ENCODE peak calls at places on chromosomes 7 and 10, in six cellular contexts. F is choroid plexus epithelial cell, J is ovary, P is HFF-Myc, D is foreskin fibroblast, G is dorsolateral prefrontal cortex. N is an unnamed sample.

GRCh38 chr7:101816499-101817030 is 861 bp upstream of the CUX1 start:
- DNase-seq in F (peak), J (peak), P (no peak), D (peak), G (no peak), N (peak)

GRCh38 chr10:44966816-44967509 is 7.4 kb downstream of the RASSF4 start:
- DNase-seq in F (peak), J (peak), P (no peak), D (no peak), G (no peak), N (no peak)

GRCh38 chr7:33842141-33842540 is 63.2 kb upstream of the BMPER start:
- DNase-seq in F (no peak), J (no peak), P (no peak), D (no peak), G (no peak), N (no peak)

GRCh38 chr10:46541017-46541661 is 15.3 kb downstream of the GPRIN2 start:
- DNase-seq in F (peak), J (peak), P (no peak), D (no peak), G (peak), N (no peak)

GRCh38 chr7:38863609-38864291 is 45.2 kb downstream of the VPS41 start:
- DNase-seq in F (no peak), J (no peak), P (no peak), D (no peak), G (no peak), N (peak)

GRCh38 chr7:4642468-4643203 is 39.5 kb upstream of the FOXK1 start:
- DNase-seq in F (no peak), J (no peak), P (no peak), D (no peak), G (no peak), N (no peak)

GRCh38 chr7:116500071-116500853 is 724 bp downstream of the CAV2 start:
- DNase-seq in F (peak), J (peak), P (no peak), D (peak), G (no peak), N (peak)

GRCh38 chr7:7183061-7183832 is 903 bp downstream of the C1GALT1 start:
- DNase-seq in F (peak), J (peak), P (no peak), D (peak), G (peak), N (peak)

GRCh38 chr10:106078796-106079576 is 1085.5 kb downstream of the SORCS1 start:
- DNase-seq in F (peak), J (no peak), P (peak), D (peak), G (no peak), N (peak)

GRCh38 chr7:96899108-96899507 is 106.2 kb upstream of the DLX6 start:
- DNase-seq in F (no peak), J (no peak), P (no peak), D (no peak), G (no peak), N (no peak)

GRCh38 chr7:104327534-104327933 is 869 bp upstream of the LHFPL3 start:
- DNase-seq in F (no peak), J (no peak), P (no peak), D (no peak), G (no peak), N (no peak)

GRCh38 chr10:43198682-43199005 is 60.4 kb downstream of the CSGALNACT2 start:
- DNase-seq in F (no peak), J (no peak), P (no peak), D (no peak), G (no peak), N (no peak)

GRCh38 chr10:11388996-11389395 is 222.5 kb downstream of the USP6NL start:
- DNase-seq in F (no peak), J (no peak), P (no peak), D (no peak), G (no peak), N (no peak)

GRCh38 chr10:62238880-62239279 is 29.8 kb downstream of the RTKN2 start:
- DNase-seq in F (no peak), J (no peak), P (no peak), D (no peak), G (no peak), N (no peak)

GRCh38 chr10:4512557-4513286 is 313.3 kb upstream of the AKR1E2 start:
- DNase-seq in F (peak), J (no peak), P (peak), D (peak), G (no peak), N (peak)

GRCh38 chr10:126041804-126042231 is 145.5 kb downstream of the FANK1 start:
- DNase-seq in F (peak), J (no peak), P (no peak), D (peak), G (no peak), N (peak)

GRCh38 chr7:29243777-29244655 is 49.4 kb downstream of the CHN2 start:
- DNase-seq in F (no peak), J (no peak), P (no peak), D (no peak), G (no peak), N (peak)

GRCh38 chr10:121237718-121238117 is 360.5 kb downstream of the FGFR2 start:
- DNase-seq in F (no peak), J (no peak), P (no peak), D (no peak), G (no peak), N (no peak)

GRCh38 chr10:104331208-104331838 is 6.9 kb downstream of the ITPRIP start:
- DNase-seq in F (peak), J (peak), P (no peak), D (peak), G (no peak), N (peak)
- H3K4me3 ChIP-seq in F (peak), J (no peak), P (peak), D (no peak), G (no peak), N (no peak)

DNA sequence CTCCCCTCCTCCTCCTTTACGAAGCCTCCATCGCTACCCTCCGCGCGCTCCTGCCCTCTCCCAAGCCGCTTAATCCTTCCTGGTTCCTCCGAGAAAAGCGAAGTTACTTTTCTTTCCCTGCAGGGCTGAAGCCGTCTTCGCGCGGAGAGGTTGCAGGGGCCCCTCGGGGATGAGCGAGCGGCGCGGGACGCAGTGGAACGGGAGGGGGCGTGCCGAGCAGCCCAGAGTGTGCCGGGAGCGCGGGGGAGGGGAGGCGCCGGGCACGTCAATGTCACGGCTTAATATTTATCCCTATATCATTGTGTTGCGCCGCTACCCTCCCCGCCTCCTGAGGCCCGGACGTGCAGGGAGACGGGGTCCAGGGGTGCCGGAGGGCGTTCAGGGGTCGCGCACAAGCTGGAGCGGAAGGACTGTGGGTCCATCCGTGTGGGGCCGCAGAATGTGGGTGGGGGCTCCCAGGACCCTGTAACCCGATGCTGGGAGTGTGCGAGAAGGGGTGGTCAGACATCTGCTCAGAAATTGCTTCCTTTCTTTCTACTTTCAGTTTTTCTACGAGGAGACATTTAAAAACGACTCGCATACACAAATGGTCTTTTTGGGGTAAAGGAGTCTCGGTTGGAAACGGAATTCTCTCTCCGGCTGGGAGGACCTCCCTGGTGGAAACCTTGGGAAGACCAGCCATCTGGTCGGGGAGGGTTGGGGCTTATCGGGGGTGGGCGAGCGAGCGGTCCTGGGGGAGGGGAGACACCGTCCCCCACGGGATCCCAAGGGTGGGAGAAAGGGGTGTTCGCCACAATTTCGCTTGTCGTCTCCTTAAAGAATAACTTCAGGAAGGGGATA is 2.4 kb downstream of the CDK6 start:
- DNase-seq in F (peak), J (peak), P (peak), D (peak), G (peak), N (peak)
- TF ChIP-seq CTCF in F (peak), J (no peak), P (peak), D (peak), G (peak), N (peak)

GRCh38 chr7:24731313-24731712 is 26.0 kb downstream of the GSDME start:
- DNase-seq in F (no peak), J (no peak), P (no peak), D (no peak), G (no peak), N (no peak)

GRCh38 chr7:24730018-24730369 is 27.3 kb downstream of the GSDME start:
- DNase-seq in F (no peak), J (no peak), P (no peak), D (no peak), G (no peak), N (peak)

GRCh38 chr7:24733414-24734060 is 23.7 kb downstream of the GSDME start:
- DNase-seq in F (no peak), J (no peak), P (no peak), D (no peak), G (no peak), N (no peak)

GRCh38 chr7:24734306-24734705 is 23.0 kb downstream of the GSDME start:
- DNase-seq in F (peak), J (no peak), P (no peak), D (no peak), G (no peak), N (no peak)

GRCh38 chr7:24732646-24733413 is 24.4 kb downstream of the GSDME start:
- DNase-seq in F (peak), J (no peak), P (no peak), D (peak), G (no peak), N (peak)
- H3K4me3 ChIP-seq in F (no peak), J (no peak), P (no peak), D (no peak), G (no peak), N (no peak)

DNA sequence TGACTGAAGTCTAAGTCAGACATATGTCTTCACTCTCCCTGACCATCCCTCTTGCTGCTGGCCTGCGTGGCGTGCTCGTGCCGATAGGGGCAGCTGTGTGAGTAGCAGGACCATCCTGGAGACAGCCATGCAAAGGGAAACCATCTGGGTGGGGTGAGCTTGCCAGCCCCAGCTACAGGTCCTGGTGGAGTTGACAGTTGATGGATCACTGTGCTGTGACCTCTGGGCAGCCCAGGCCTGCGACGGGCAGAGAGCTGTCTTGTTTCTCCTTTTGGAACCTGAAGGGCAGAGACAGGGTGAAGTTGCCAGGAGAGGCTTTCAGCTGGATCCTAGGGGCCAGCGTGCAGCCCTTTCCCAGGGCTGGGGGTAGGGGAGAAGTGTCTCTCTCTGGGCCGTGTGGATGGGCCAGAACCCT is 44.7 kb downstream of the GRK5 start:
- DNase-seq in F (peak), J (peak), P (no peak), D (peak), G (no peak), N (no peak)
- TF ChIP-seq CTCF in F (peak), J (no peak), P (peak), D (no peak), G (no peak), N (no peak)

N was measured in epithelial cell of esophagus.